ENCODE peak calls at places on chromosomes 4 and X, in nine cellular contexts. One of them, this sample, is unnamed.

GRCh38 chr4:42654606-42655005 is 2.3 kb downstream of the ATP8A1 start:
- DNase-seq in stomach: no peak
- DNase-seq in endothelial cell of umbilical vein: peak
- DNase-seq in upper lobe of left lung: no peak
- DNase-seq in sigmoid colon: no peak
- DNase-seq in Panc1: no peak
- DNase-seq in HepG2: peak
- DNase-seq in HL-60: peak
- DNase-seq in K562: no peak
- DNase-seq in this sample: no peak

GRCh38 chrX:121308276-121308805 is 260.9 kb downstream of the GLUD2 start:
- DNase-seq in stomach: no peak
- DNase-seq in endothelial cell of umbilical vein: no peak
- DNase-seq in upper lobe of left lung: no peak
- DNase-seq in sigmoid colon: no peak
- DNase-seq in Panc1: peak
- DNase-seq in HepG2: peak
- DNase-seq in HL-60: no peak
- DNase-seq in K562: peak
- DNase-seq in this sample: no peak

GRCh38 chrX:115018944-115019343 is 1.5 kb upstream of the IL13RA2 start:
- DNase-seq in stomach: no peak
- DNase-seq in endothelial cell of umbilical vein: no peak
- DNase-seq in upper lobe of left lung: no peak
- DNase-seq in sigmoid colon: no peak
- DNase-seq in Panc1: no peak
- DNase-seq in HepG2: no peak
- DNase-seq in HL-60: no peak
- DNase-seq in K562: no peak
- DNase-seq in this sample: no peak

GRCh38 chr4:85732124-85732523 is 257.2 kb downstream of the ARHGAP24 start:
- DNase-seq in stomach: no peak
- DNase-seq in endothelial cell of umbilical vein: peak
- DNase-seq in upper lobe of left lung: no peak
- DNase-seq in sigmoid colon: no peak
- DNase-seq in Panc1: no peak
- DNase-seq in HepG2: no peak
- DNase-seq in HL-60: no peak
- DNase-seq in K562: no peak
- DNase-seq in this sample: no peak

GRCh38 chr4:121597346-121597934 is 99.3 kb downstream of the ANXA5 start:
- DNase-seq in stomach: no peak
- DNase-seq in endothelial cell of umbilical vein: no peak
- DNase-seq in upper lobe of left lung: no peak
- DNase-seq in sigmoid colon: no peak
- DNase-seq in Panc1: no peak
- DNase-seq in HepG2: no peak
- DNase-seq in HL-60: no peak
- DNase-seq in K562: no peak
- DNase-seq in this sample: no peak

GRCh38 chr4:41602886-41603503 is 65.0 kb downstream of the LIMCH1 start:
- DNase-seq in stomach: no peak
- DNase-seq in endothelial cell of umbilical vein: no peak
- DNase-seq in upper lobe of left lung: no peak
- DNase-seq in sigmoid colon: no peak
- DNase-seq in Panc1: no peak
- DNase-seq in HepG2: no peak
- DNase-seq in HL-60: no peak
- DNase-seq in K562: no peak
- DNase-seq in this sample: no peak

GRCh38 chr4:47085661-47086060 is 54.3 kb downstream of the GABRB1 start:
- DNase-seq in stomach: no peak
- DNase-seq in endothelial cell of umbilical vein: no peak
- DNase-seq in upper lobe of left lung: no peak
- DNase-seq in sigmoid colon: no peak
- DNase-seq in Panc1: no peak
- DNase-seq in HepG2: no peak
- DNase-seq in HL-60: no peak
- DNase-seq in K562: no peak
- DNase-seq in this sample: no peak

GRCh38 chrX:153564047-153564606 is 34.8 kb downstream of the CCNQ start:
- DNase-seq in stomach: no peak
- DNase-seq in endothelial cell of umbilical vein: no peak
- DNase-seq in upper lobe of left lung: peak
- DNase-seq in sigmoid colon: no peak
- DNase-seq in Panc1: no peak
- DNase-seq in HepG2: peak
- DNase-seq in HL-60: no peak
- DNase-seq in K562: peak
- DNase-seq in this sample: no peak

GRCh38 chr4:103996059-103996458 is 276.3 kb upstream of the TACR3 start:
- DNase-seq in stomach: no peak
- DNase-seq in endothelial cell of umbilical vein: no peak
- DNase-seq in upper lobe of left lung: no peak
- DNase-seq in sigmoid colon: no peak
- DNase-seq in Panc1: peak
- DNase-seq in HepG2: no peak
- DNase-seq in HL-60: no peak
- DNase-seq in K562: no peak
- DNase-seq in this sample: peak

GRCh38 chrX:34130980-34131744 is 952 bp downstream of the FAM47A start:
- DNase-seq in stomach: no peak
- DNase-seq in endothelial cell of umbilical vein: no peak
- DNase-seq in upper lobe of left lung: peak
- DNase-seq in sigmoid colon: no peak
- DNase-seq in Panc1: no peak
- DNase-seq in HepG2: no peak
- DNase-seq in HL-60: no peak
- DNase-seq in K562: no peak
- DNase-seq in this sample: no peak

GRCh38 chr4:94926936-94927335 is 169.2 kb downstream of the BMPR1B start:
- DNase-seq in stomach: no peak
- DNase-seq in endothelial cell of umbilical vein: no peak
- DNase-seq in upper lobe of left lung: no peak
- DNase-seq in sigmoid colon: no peak
- DNase-seq in Panc1: no peak
- DNase-seq in HepG2: no peak
- DNase-seq in HL-60: no peak
- DNase-seq in K562: no peak
- DNase-seq in this sample: peak
- H3K4me3 ChIP-seq in stomach: no peak
- H3K4me3 ChIP-seq in endothelial cell of umbilical vein: no peak
- H3K4me3 ChIP-seq in upper lobe of left lung: no peak
- H3K4me3 ChIP-seq in sigmoid colon: no peak
- H3K4me3 ChIP-seq in Panc1: no peak
- H3K4me3 ChIP-seq in HepG2: no peak
- H3K4me3 ChIP-seq in HL-60: no peak
- H3K4me3 ChIP-seq in K562: no peak
- H3K4me3 ChIP-seq in this sample: no peak

GRCh38 chr4:113760094-113760851 is 1.3 kb downstream of the CAMK2D start:
- DNase-seq in stomach: peak
- DNase-seq in endothelial cell of umbilical vein: peak
- DNase-seq in upper lobe of left lung: no peak
- DNase-seq in sigmoid colon: peak
- DNase-seq in Panc1: no peak
- DNase-seq in HepG2: no peak
- DNase-seq in HL-60: no peak
- DNase-seq in K562: no peak
- DNase-seq in this sample: peak

GRCh38 chr4:113759696-113760093 is 1.8 kb downstream of the CAMK2D start:
- DNase-seq in stomach: no peak
- DNase-seq in endothelial cell of umbilical vein: no peak
- DNase-seq in upper lobe of left lung: no peak
- DNase-seq in sigmoid colon: no peak
- DNase-seq in Panc1: no peak
- DNase-seq in HepG2: no peak
- DNase-seq in HL-60: no peak
- DNase-seq in K562: no peak
- DNase-seq in this sample: no peak

GRCh38 chr4:113757486-113757885 is 4.1 kb downstream of the CAMK2D start:
- DNase-seq in stomach: no peak
- DNase-seq in endothelial cell of umbilical vein: no peak
- DNase-seq in upper lobe of left lung: no peak
- DNase-seq in sigmoid colon: no peak
- DNase-seq in Panc1: no peak
- DNase-seq in HepG2: no peak
- DNase-seq in HL-60: no peak
- DNase-seq in K562: no peak
- DNase-seq in this sample: no peak

GRCh38 chr4:113758361-113758760 is 3.2 kb downstream of the CAMK2D start:
- DNase-seq in stomach: no peak
- DNase-seq in endothelial cell of umbilical vein: peak
- DNase-seq in upper lobe of left lung: no peak
- DNase-seq in sigmoid colon: no peak
- DNase-seq in Panc1: no peak
- DNase-seq in HepG2: no peak
- DNase-seq in HL-60: no peak
- DNase-seq in K562: no peak
- DNase-seq in this sample: no peak

DNA sequence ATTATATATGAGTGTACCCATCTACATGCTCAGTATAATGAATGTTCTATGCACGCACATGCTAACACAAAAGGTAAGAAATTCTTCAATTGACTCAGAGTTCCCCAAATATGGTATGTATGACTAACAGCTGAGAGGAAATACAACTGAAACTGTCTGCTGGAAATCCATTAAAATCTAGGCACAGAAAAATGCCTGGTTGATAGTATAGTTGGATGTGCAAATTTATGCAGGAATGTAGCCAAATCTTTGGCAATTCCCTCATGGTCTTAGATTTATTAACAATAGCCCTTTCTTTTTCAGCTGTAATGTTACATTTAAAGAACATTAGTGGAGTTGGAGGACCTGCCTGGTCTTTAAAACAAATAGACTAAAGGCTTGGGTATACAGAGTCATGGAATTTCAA is 5.5 kb downstream of the CAMK2D start:
- DNase-seq in stomach: no peak
- DNase-seq in endothelial cell of umbilical vein: peak
- DNase-seq in upper lobe of left lung: no peak
- DNase-seq in sigmoid colon: no peak
- DNase-seq in Panc1: no peak
- DNase-seq in HepG2: peak
- DNase-seq in HL-60: no peak
- DNase-seq in K562: no peak
- DNase-seq in this sample: no peak
- TF ChIP-seq POLR2AphosphoS5 in stomach: no peak
- TF ChIP-seq POLR2AphosphoS5 in endothelial cell of umbilical vein: no peak
- TF ChIP-seq POLR2AphosphoS5 in upper lobe of left lung: no peak
- TF ChIP-seq POLR2AphosphoS5 in sigmoid colon: no peak
- TF ChIP-seq POLR2AphosphoS5 in Panc1: no peak
- TF ChIP-seq POLR2AphosphoS5 in HepG2: no peak
- TF ChIP-seq POLR2AphosphoS5 in HL-60: no peak
- TF ChIP-seq POLR2AphosphoS5 in K562: no peak
- TF ChIP-seq POLR2AphosphoS5 in this sample: no peak

DNA sequence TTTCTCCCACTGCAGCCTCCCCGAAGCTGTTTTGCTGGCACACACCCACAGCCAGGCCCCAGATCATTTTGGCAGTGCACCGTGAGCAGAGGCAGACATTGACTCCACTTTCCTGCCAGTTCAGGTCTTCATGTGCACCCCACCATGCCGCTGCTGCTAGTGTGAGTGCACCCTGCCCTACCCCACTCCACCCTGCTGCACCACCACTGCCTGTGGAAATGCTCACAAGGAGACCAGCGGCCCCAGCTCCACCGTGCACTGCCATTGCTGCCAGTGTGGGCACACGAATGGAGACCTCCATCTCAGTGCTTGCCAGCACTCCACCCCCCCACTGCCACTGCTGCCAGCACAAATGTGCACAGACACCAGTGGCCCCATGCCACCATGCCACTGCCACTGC is 277.6 kb upstream of the ZC4H2 start:
- DNase-seq in stomach: no peak
- DNase-seq in endothelial cell of umbilical vein: no peak
- DNase-seq in upper lobe of left lung: peak
- DNase-seq in sigmoid colon: no peak
- DNase-seq in Panc1: no peak
- DNase-seq in HepG2: no peak
- DNase-seq in HL-60: no peak
- DNase-seq in K562: no peak
- DNase-seq in this sample: no peak
- H3K4me3 ChIP-seq in stomach: no peak
- H3K4me3 ChIP-seq in endothelial cell of umbilical vein: no peak
- H3K4me3 ChIP-seq in upper lobe of left lung: no peak
- H3K4me3 ChIP-seq in sigmoid colon: no peak
- H3K4me3 ChIP-seq in Panc1: no peak
- H3K4me3 ChIP-seq in HepG2: no peak
- H3K4me3 ChIP-seq in HL-60: no peak
- H3K4me3 ChIP-seq in K562: no peak
- H3K4me3 ChIP-seq in this sample: no peak

GRCh38 chr4:163808091-163808490 is 313.6 kb downstream of the TMA16 start:
- DNase-seq in stomach: no peak
- DNase-seq in endothelial cell of umbilical vein: no peak
- DNase-seq in upper lobe of left lung: no peak
- DNase-seq in sigmoid colon: no peak
- DNase-seq in Panc1: no peak
- DNase-seq in HepG2: no peak
- DNase-seq in HL-60: no peak
- DNase-seq in K562: no peak
- DNase-seq in this sample: no peak
- TF ChIP-seq POLR2AphosphoS5 in stomach: no peak
- TF ChIP-seq POLR2AphosphoS5 in endothelial cell of umbilical vein: no peak
- TF ChIP-seq POLR2AphosphoS5 in upper lobe of left lung: no peak
- TF ChIP-seq POLR2AphosphoS5 in sigmoid colon: no peak
- TF ChIP-seq POLR2AphosphoS5 in Panc1: no peak
- TF ChIP-seq POLR2AphosphoS5 in HepG2: no peak
- TF ChIP-seq POLR2AphosphoS5 in HL-60: no peak
- TF ChIP-seq POLR2AphosphoS5 in K562: no peak
- TF ChIP-seq POLR2AphosphoS5 in this sample: no peak

DNA sequence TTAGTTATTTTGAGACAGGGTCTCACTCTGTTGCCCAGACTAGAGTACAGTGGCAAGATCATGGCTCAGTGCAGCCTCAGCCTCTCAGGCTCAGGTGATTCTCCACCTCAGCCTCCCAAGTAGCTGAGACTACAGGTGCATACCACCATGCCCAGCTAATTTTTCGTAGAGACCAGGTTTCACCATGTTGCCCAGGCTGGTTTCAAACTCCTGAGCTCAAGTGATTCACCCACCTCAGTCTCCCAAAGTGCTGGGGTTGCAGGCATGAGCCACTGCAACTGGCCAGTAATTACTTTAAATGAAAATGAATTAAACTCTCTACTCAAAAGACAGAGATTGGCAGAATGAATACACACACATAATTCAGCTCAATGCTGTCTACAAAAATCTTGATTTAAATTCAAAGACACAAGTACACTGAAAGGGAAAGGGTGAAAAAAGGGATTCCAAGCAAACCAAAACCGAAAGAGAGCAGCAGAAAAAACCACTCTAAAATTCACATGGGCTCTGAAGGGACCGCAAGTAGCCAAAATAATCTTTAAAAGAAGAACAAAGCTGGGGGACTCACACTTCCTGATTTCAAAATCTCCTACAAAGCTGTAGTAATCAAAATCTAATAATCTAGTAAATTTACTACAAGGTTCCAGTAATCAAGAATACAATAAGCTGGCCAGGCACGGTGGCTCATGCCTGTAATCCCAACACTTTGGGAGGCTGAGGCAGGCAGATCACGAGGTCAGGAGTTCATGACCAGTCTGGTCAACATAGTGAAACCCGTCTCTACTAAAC is 11.8 kb upstream of the SPON2 start:
- DNase-seq in stomach: peak
- DNase-seq in endothelial cell of umbilical vein: no peak
- DNase-seq in upper lobe of left lung: no peak
- DNase-seq in sigmoid colon: no peak
- DNase-seq in Panc1: no peak
- DNase-seq in HepG2: no peak
- DNase-seq in HL-60: no peak
- DNase-seq in K562: no peak
- DNase-seq in this sample: no peak
- H3K4me3 ChIP-seq in stomach: no peak
- H3K4me3 ChIP-seq in endothelial cell of umbilical vein: no peak
- H3K4me3 ChIP-seq in upper lobe of left lung: no peak
- H3K4me3 ChIP-seq in sigmoid colon: no peak
- H3K4me3 ChIP-seq in Panc1: no peak
- H3K4me3 ChIP-seq in HepG2: no peak
- H3K4me3 ChIP-seq in HL-60: peak
- H3K4me3 ChIP-seq in K562: no peak
- H3K4me3 ChIP-seq in this sample: no peak

This sample was measured in prostate gland.